ENCODE peak calls at places on chromosomes 7 and 10, in nine cellular contexts. S is cardiac septum; T is germinal center; A is AG08395; J is activated CD4-positive, alpha-beta T cell treated with anti-CD3 and anti-CD28 coated beads, Interleukin-2, amount 50 U/mL, for 1 hour; F is Caki2; R is activated CD4-positive, alpha-beta memory T cell treated with anti-CD3 and anti-CD28 coated beads for 36 hours; C is GM18507; B is hippocampal formation. V is an unnamed sample.

GRCh38 chr10:52368725-52369124 is 54.6 kb downstream of the DKK1 start:
- DNase-seq in S (no peak), T (no peak), A (no peak), J (no peak), F (no peak), R (no peak), C (no peak), B (no peak), V (no peak)

GRCh38 chr7:27585781-27586447 is 76.8 kb downstream of the HIBADH start:
- DNase-seq in S (no peak), T (no peak), A (no peak), J (no peak), F (no peak), R (no peak), C (no peak), B (no peak), V (no peak)

GRCh38 chr7:98116656-98117461 is 10.2 kb downstream of the LMTK2 start:
- DNase-seq in S (no peak), T (no peak), A (no peak), J (no peak), F (peak), R (no peak), C (no peak), B (no peak), V (no peak)

GRCh38 chr7:6227294-6227846 is 45.1 kb downstream of the CYTH3 start:
- DNase-seq in S (no peak), T (no peak), A (no peak), J (no peak), F (no peak), R (no peak), C (no peak), B (no peak), V (no peak)

GRCh38 chr7:23273141-23273599 is 26.0 kb upstream of the MALSU1 start:
- DNase-seq in S (peak), T (peak), A (peak), J (peak), F (peak), R (peak), C (peak), B (peak), V (peak)

GRCh38 chr10:25398680-25399079 is 223.9 kb downstream of the GPR158 start:
- DNase-seq in S (no peak), T (no peak), A (no peak), J (no peak), F (no peak), R (no peak), C (no peak), B (no peak), V (no peak)

GRCh38 chr10:25334445-25334844 is 159.6 kb downstream of the GPR158 start:
- DNase-seq in S (no peak), T (no peak), A (no peak), J (no peak), F (no peak), R (no peak), C (no peak), B (no peak), V (no peak)

GRCh38 chr10:88421590-88421989 is 161.5 kb downstream of the RNLS start:
- DNase-seq in S (no peak), T (no peak), A (no peak), J (no peak), F (no peak), R (no peak), C (no peak), B (no peak), V (no peak)

GRCh38 chr7:122833888-122834570 is 52.2 kb downstream of the CADPS2 start:
- DNase-seq in S (no peak), T (no peak), A (no peak), J (no peak), F (no peak), R (no peak), C (no peak), B (no peak), V (no peak)

GRCh38 chr7:35729061-35729783 is 34.3 kb upstream of the HERPUD2 start:
- DNase-seq in S (no peak), T (peak), A (no peak), J (no peak), F (no peak), R (peak), C (peak), B (no peak), V (no peak)

GRCh38 chr7:50634378-50634777 is 69.2 kb upstream of the DDC start:
- DNase-seq in S (no peak), T (no peak), A (no peak), J (no peak), F (no peak), R (no peak), C (no peak), B (no peak), V (no peak)

GRCh38 chr10:51031995-51032394 is 42.3 kb upstream of the PRKG1 start:
- DNase-seq in S (no peak), T (no peak), A (no peak), J (no peak), F (no peak), R (no peak), C (no peak), B (no peak), V (no peak)

GRCh38 chr10:49071221-49071761 is 44.0 kb downstream of the VSTM4 start:
- DNase-seq in S (no peak), T (no peak), A (peak), J (no peak), F (peak), R (no peak), C (no peak), B (no peak), V (peak)

GRCh38 chr10:53071505-53072125 is 299.0 kb upstream of the MBL2 start:
- DNase-seq in S (no peak), T (no peak), A (no peak), J (no peak), F (no peak), R (no peak), C (no peak), B (no peak), V (no peak)

GRCh38 chr10:53395449-53395848 is 622.9 kb upstream of the MBL2 start:
- DNase-seq in S (no peak), T (no peak), A (no peak), J (no peak), F (peak), R (no peak), C (no peak), B (no peak), V (no peak)

GRCh38 chr7:129163875-129164544 is 19.5 kb downstream of the TSPAN33 start:
- DNase-seq in S (no peak), T (peak), A (peak), J (no peak), F (peak), R (no peak), C (no peak), B (no peak), V (peak)